ENCODE peak calls at places on chromosomes 11 and 22, in nine cellular contexts. I is upper lobe of right lung; O is Calu3; V is H9; E is gastrocnemius medialis; K is CD4-positive, alpha-beta T cell; J is fibroblast of the aortic adventitia; B is GM12865; F is epithelial cell of esophagus. Y is an unnamed sample.
A peak's percentile ranks its signal among the peaks of the same experiment; 100 is the strongest.

GRCh38 chr11:72688929-72689328 is 14.7 kb upstream of the PDE2A start:
- DNase-seq in I (peak; percentile 52), O (no peak), V (no peak), E (no peak), K (no peak), J (no peak), B (no peak), F (no peak), Y (no peak)

GRCh38 chr22:23913306-23913660 is 19.1 kb downstream of the MIF start:
- DNase-seq in I (no peak), O (no peak), V (no peak), E (no peak), K (no peak), J (no peak), B (peak; percentile 78), F (no peak), Y (no peak)

GRCh38 chr11:84390441-84391078 is 1104.4 kb upstream of the CCDC90B start:
- DNase-seq in I (no peak), O (peak; percentile 23), V (peak; percentile 66), E (no peak), K (no peak), J (no peak), B (no peak), F (peak; percentile 34), Y (no peak)

GRCh38 chr11:15800121-15800800 is 556.1 kb downstream of the SOX6 start:
- DNase-seq in I (peak; percentile 69), O (peak; percentile 43), V (no peak), E (peak; percentile 20), K (no peak), J (peak; percentile 87), B (peak; percentile 2), F (peak; percentile 84), Y (no peak)

GRCh38 chr11:126188332-126189108 is 22.9 kb downstream of the RPUSD4 start:
- DNase-seq in I (peak; percentile 40), O (no peak), V (no peak), E (no peak), K (no peak), J (no peak), B (peak; percentile 77), F (no peak), Y (no peak)

GRCh38 chr11:100963375-100963774 is 166.2 kb downstream of the PGR start:
- DNase-seq in I (no peak), O (no peak), V (no peak), E (no peak), K (no peak), J (peak; percentile 35), B (no peak), F (no peak), Y (no peak)

GRCh38 chr11:39741066-39741465 is 1718.4 kb downstream of the LRRC4C start:
- DNase-seq in I (no peak), O (no peak), V (no peak), E (no peak), K (no peak), J (no peak), B (no peak), F (peak; percentile 0), Y (no peak)

GRCh38 chr11:67313125-67313890 is 10.0 kb downstream of the SSH3 start:
- DNase-seq in I (no peak), O (no peak), V (no peak), E (no peak), K (no peak), J (no peak), B (no peak), F (no peak), Y (no peak)

GRCh38 chr11:27347949-27348879 is 14.8 kb downstream of the CCDC34 start:
- DNase-seq in I (no peak), O (no peak), V (peak; percentile 36), E (no peak), K (no peak), J (no peak), B (no peak), F (no peak), Y (no peak)

GRCh38 chr22:17917490-17917983 is 106.8 kb downstream of the MICAL3 start:
- DNase-seq in I (no peak), O (peak; percentile 56), V (no peak), E (peak; percentile 67), K (no peak), J (no peak), B (peak; percentile 19), F (peak; percentile 30), Y (no peak)

GRCh38 chr11:57586711-57587110 is 10.8 kb upstream of the SERPING1 start:
- DNase-seq in I (no peak), O (no peak), V (no peak), E (no peak), K (no peak), J (peak; percentile 13), B (no peak), F (no peak), Y (no peak)

GRCh38 chr11:68076371-68077042 is 37.7 kb downstream of the TCIRG1 start:
- DNase-seq in I (no peak), O (peak; percentile 29), V (no peak), E (no peak), K (no peak), J (no peak), B (peak; percentile 11), F (no peak), Y (no peak)

GRCh38 chr11:35663408-35663702 is 780 bp downstream of the TRIM44 start:
- DNase-seq in I (no peak), O (no peak), V (no peak), E (no peak), K (no peak), J (no peak), B (no peak), F (no peak), Y (no peak)

GRCh38 chr11:43172477-43172876 is 139.3 kb upstream of the API5 start:
- DNase-seq in I (no peak), O (no peak), V (no peak), E (no peak), K (no peak), J (no peak), B (no peak), F (no peak), Y (no peak)

GRCh38 chr11:102368472-102368871 is 21.5 kb downstream of the BIRC2 start:
- DNase-seq in I (no peak), O (no peak), V (no peak), E (no peak), K (no peak), J (no peak), B (peak; percentile 88), F (no peak), Y (no peak)

GRCh38 chr11:102364991-102365390 is 18.0 kb downstream of the BIRC2 start:
- DNase-seq in I (no peak), O (no peak), V (no peak), E (no peak), K (no peak), J (no peak), B (no peak), F (no peak), Y (no peak)

DNA sequence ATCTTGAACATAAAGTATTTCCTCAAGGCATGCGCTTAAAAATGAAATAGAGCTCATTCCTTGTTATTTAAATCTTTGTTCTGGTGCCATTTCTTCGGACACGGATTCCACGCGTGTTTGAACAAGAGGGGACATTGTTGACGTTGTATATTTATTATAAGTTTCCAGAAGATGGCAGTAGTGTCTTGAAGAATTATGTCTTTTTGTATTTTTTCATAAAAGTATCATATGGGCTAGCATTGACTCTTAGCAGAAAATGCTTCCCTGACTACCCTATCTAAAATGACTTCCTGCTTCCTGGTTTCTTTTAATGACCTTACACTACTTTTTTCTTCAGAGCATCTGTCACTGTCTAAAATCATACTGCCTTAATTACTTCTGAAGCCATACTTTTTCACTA is 20.4 kb downstream of the BIRC2 start:
- DNase-seq in I (no peak), O (no peak), V (no peak), E (no peak), K (no peak), J (peak; percentile 43), B (no peak), F (peak; percentile 9), Y (no peak)
- TF ChIP-seq CTCF in I (no peak), O (peak; percentile 33), V (peak; percentile 13), E (no peak), K (peak; percentile 59), J (peak; percentile 10), B (peak; percentile 9), F (no peak), Y (no peak)

GRCh38 chr11:108825381-108825780 is 160.5 kb downstream of the DDX10 start:
- DNase-seq in I (no peak), O (no peak), V (no peak), E (no peak), K (no peak), J (no peak), B (no peak), F (peak; percentile 56), Y (no peak)
- TF ChIP-seq CTCF in I (no peak), O (no peak), V (no peak), E (no peak), K (no peak), J (no peak), B (no peak), F (peak; percentile 14), Y (no peak)

DNA sequence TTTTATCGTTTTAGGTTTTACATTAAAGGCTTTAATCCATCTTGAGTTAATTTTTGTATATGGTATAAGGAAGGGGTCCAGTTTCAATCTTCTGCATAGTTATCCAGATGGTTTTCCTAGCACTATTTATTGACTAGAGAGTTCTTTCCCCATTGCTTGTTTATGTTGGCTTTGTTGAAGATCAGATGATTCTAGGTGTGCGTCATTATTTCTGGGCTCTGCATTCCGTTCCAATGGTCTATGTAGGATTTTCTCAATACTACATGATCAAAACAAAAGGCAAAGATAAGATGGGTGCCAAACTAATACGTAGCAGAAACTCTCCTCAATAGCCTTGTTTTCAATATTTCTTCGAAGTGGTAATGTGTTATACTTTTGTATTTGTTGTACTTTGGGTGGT is 14.3 kb upstream of the RIC3 start:
- DNase-seq in I (no peak), O (no peak), V (no peak), E (no peak), K (no peak), J (peak; percentile 14), B (no peak), F (no peak), Y (no peak)
- TF ChIP-seq CTCF in I (no peak), O (no peak), V (no peak), E (no peak), K (no peak), J (no peak), B (no peak), F (no peak), Y (no peak)

GRCh38 chr11:2271077-2271326 is 614 bp upstream of the ASCL2 start:
- DNase-seq in I (peak; percentile 85), O (no peak), V (no peak), E (no peak), K (no peak), J (no peak), B (no peak), F (peak; percentile 27), Y (no peak)

GRCh38 chr11:2268911-2269600 is 1.3 kb downstream of the ASCL2 start:
- DNase-seq in I (peak; percentile 87), O (peak; percentile 66), V (peak; percentile 69), E (no peak), K (peak; percentile 48), J (peak; percentile 2), B (no peak), F (peak; percentile 80), Y (no peak)

GRCh38 chr11:2267871-2268825 is 2.2 kb downstream of the ASCL2 start:
- DNase-seq in I (no peak), O (no peak), V (peak; percentile 42), E (no peak), K (no peak), J (no peak), B (no peak), F (no peak), Y (no peak)

GRCh38 chr11:2270322-2271076 is at the start of gene ASCL2:
- DNase-seq in I (peak; percentile 68), O (no peak), V (peak; percentile 32), E (no peak), K (no peak), J (no peak), B (no peak), F (peak; percentile 21), Y (no peak)

GRCh38 chr11:2269601-2270321 is 627 bp downstream of the ASCL2 start:
- DNase-seq in I (peak; percentile 82), O (no peak), V (peak; percentile 82), E (no peak), K (no peak), J (peak; percentile 29), B (no peak), F (peak; percentile 84), Y (peak; percentile 44)
- TF ChIP-seq CTCF in I (peak; percentile 25), O (no peak), V (peak; percentile 33), E (no peak), K (no peak), J (no peak), B (no peak), F (peak; percentile 31), Y (peak; percentile 53)

Y was measured in progenitor cell of endocrine pancreas.